ENCODE peak calls at places on chromosomes 1 and 21, in five cellular contexts. U is K562, D is GM12878, B is astrocyte, F is neural progenitor cell. H is an unnamed sample.

GRCh38 chr1:153652795-153653507 is 5.6 kb upstream of the SNAPIN start:
- DNase-seq in U (no peak), B (peak; percentile 51), D (no peak), F (no peak), H (peak; percentile 68)

GRCh38 chr1:178093958-178094751 is at the start of gene RASAL2:
- DNase-seq in B (peak; percentile 34), U (peak; percentile 78), D (no peak), F (peak; percentile 93), H (peak; percentile 51)

GRCh38 chr1:95742591-95743089 is 508.6 kb downstream of the RWDD3 start:
- DNase-seq in B (peak; percentile 84), D (no peak), F (peak; percentile 72), U (no peak), H (no peak)

GRCh38 chr1:24910751-24911650 is 19.1 kb downstream of the RUNX3 start:
- DNase-seq in D (no peak), B (peak; percentile 73), F (no peak), U (no peak), H (peak; percentile 75)

GRCh38 chr21:44752701-44753235 is 41.4 kb upstream of the TSPEAR start:
- DNase-seq in B (no peak), F (no peak), D (no peak), U (no peak), H (no peak)

GRCh38 chr1:216910081-216910840 is 187.0 kb upstream of the ESRRG start:
- DNase-seq in U (no peak), D (no peak), F (no peak), B (peak; percentile 60), H (peak; percentile 50)

GRCh38 chr1:62689524-62689923 is 1.3 kb upstream of the DOCK7 start:
- DNase-seq in B (peak; percentile 73), D (no peak), F (no peak), U (no peak), H (peak; percentile 80)

GRCh38 chr1:68168545-68169065 is 63.7 kb downstream of the WLS start:
- DNase-seq in D (no peak), B (peak; percentile 62), F (no peak), U (no peak), H (peak; percentile 14)

GRCh38 chr1:226107471-226108460 is 45.2 kb downstream of the H3-3A start:
- DNase-seq in D (no peak), U (no peak), F (no peak), B (no peak), H (no peak)

DNA sequence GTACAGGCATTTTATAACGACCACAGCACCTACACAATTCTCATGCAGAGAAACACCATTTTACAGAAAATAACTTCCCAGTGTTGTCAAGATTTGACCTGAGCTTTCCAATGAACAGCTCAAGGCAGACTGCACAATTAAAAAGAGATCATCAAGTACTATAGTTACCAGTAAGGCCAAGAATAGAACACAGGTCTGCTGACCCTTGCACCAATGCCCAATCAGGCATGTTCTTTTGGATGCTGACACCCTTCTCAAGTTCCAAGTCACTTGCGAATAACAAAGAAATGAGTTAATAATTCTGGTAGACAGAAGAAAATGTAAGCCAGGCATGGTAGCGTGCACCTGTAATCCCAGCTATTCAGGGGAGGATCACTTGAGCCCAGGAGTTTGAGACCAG is 101.9 kb downstream of the SLC45A1 start:
- DNase-seq in U (no peak), B (no peak), F (peak; percentile 53), D (no peak), H (no peak)
- H3K9ac ChIP-seq in U (no peak overlapping the region), B (no peak overlapping the region), F (no peak overlapping the region), D (no peak overlapping the region), H (no peak overlapping the region)

GRCh38 chr1:59406437-59407164 is 109.7 kb downstream of the FGGY start:
- DNase-seq in D (no peak), U (no peak), F (no peak), B (no peak), H (no peak)
- H3K4me3 ChIP-seq in D (no peak overlapping the region), U (no peak overlapping the region), F (no peak overlapping the region), B (no peak overlapping the region), H (no peak overlapping the region)

DNA sequence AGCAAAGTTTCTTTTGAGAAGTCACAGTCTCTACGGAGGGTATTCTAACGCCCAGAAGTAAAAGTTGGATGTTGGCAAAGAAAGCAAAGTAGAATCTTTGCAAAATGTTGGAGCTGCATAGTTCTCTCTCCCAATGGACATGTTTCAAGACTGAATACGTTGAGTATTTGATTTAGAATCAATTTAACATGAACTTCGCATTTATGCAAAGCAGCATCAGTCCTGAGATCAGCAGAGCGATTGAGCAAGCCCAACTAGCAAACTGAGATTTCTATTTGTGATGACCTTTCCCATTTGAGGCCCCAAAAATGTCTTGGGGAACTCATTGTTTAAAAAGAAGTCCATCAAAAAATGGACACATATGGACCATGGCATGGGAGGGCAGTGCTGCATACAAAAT is 8.0 kb downstream of the RUNX1 start:
- DNase-seq in D (no peak), U (no peak), B (no peak), F (no peak), H (no peak)
- H4K20me1 ChIP-seq in D (no peaks in the 10 kb centered on the region), U (no peaks in the 10 kb centered on the region), B (no peaks in the 10 kb centered on the region), F (no peaks in the 10 kb centered on the region), H (no peaks in the 10 kb centered on the region)

GRCh38 chr21:29347274-29347681 is 48.6 kb downstream of the BACH1 start:
- DNase-seq in F (no peak), U (no peak), D (no peak), B (no peak), H (peak; percentile 71)

GRCh38 chr21:29350246-29350779 is 51.6 kb downstream of the BACH1 start:
- DNase-seq in B (peak; percentile 86), U (no peak), D (no peak), F (no peak), H (peak; percentile 86)

GRCh38 chr21:29349702-29350101 is 51.0 kb downstream of the BACH1 start:
- DNase-seq in D (no peak), B (no peak), U (no peak), F (no peak), H (no peak)

GRCh38 chr21:29346771-29347170 is 48.0 kb downstream of the BACH1 start:
- DNase-seq in F (no peak), U (no peak), D (no peak), B (no peak), H (no peak)

GRCh38 chr21:29351691-29352090 is 53.0 kb downstream of the BACH1 start:
- DNase-seq in U (no peak), D (no peak), F (no peak), B (peak; percentile 97), H (peak; percentile 98)
- H3K9ac ChIP-seq in U (no peak overlapping the region), D (no peak overlapping the region), F (no peak overlapping the region), B (peak overlapping the region; percentile 50), H (no peak overlapping the region)

DNA sequence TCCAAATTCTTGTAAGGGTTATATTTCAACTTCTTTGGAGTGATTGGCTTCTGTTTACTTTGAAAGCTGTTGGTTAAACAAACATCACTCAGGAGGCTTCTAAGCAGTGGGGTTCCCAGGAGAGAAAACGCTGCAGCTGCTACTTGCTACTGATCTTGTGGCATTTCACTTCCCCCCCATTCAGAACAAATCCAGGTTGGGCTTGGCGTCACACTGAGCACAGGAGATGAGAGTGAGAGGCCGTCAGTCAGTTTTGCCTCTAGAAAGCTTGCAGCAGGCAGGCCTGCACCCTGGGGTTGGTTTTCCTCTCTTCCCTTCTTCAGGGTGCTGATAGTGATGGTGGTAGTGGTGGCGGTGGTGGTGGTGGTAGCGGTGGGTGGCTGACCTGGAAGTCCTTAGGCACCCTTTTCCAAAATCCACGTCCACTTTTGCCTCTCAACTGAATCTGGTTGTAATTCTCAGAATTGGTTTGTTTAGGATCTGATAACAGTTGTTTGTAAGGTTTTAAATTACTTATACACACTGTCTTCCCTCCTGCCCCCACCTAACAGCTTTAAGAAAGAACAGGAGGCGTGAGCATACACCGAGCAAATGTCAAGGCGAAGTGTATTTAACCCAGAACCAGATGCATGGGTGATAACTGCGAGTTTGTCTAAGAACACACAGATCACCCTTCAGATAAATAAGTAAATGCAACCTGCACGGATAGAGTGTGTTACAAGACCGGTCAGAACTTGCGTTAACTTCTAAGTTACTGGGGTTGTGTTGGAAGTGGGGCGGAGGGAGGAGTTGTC is 3.2 kb upstream of the PROX1 start:
- DNase-seq in U (no peak), B (no peak), D (no peak), F (peak; percentile 80), H (no peak)
- H3K4me3 ChIP-seq in U (no peak overlapping the region), B (no peak overlapping the region), D (no peak overlapping the region), F (peak overlapping the region; percentile 77), H (no peak overlapping the region)

H was measured in fibroblast of lung.